ENCODE peak calls at places on chromosomes 16 and 17, in four cellular contexts. G is NCI-H1092 treated with DMSO at 0.1 percent for 48 hours, X is SJCRH30, Q is GM23338. P is an unnamed sample.

GRCh38 chr17:57035971-57036481 is 49.0 kb upstream of the AKAP1 start:
- DNase-seq in G (peak), Q (no peak), X (no peak), P (peak)

GRCh38 chr16:705748-706188 is at the start of gene FBXL16:
- DNase-seq in X (peak), G (peak), Q (peak), P (peak)

GRCh38 chr17:40419559-40420331 is 2.0 kb upstream of the TOP2A start:
- DNase-seq in Q (no peak), X (peak), G (no peak), P (peak)

GRCh38 chr17:83149761-83150251 is 70.4 kb downstream of the METRNL start:
- DNase-seq in G (no peak), Q (no peak), X (no peak), P (no peak)

GRCh38 chr17:15354256-15354655 is 12.9 kb upstream of the TEKT3 start:
- DNase-seq in X (no peak), Q (no peak), G (no peak), P (no peak)

GRCh38 chr16:86528061-86528929 is 18.0 kb downstream of the FOXF1 start:
- DNase-seq in X (no peak), G (no peak), Q (no peak), P (no peak)

GRCh38 chr16:16008666-16009065 is 59.2 kb downstream of the ABCC1 start:
- DNase-seq in X (no peak), G (no peak), Q (no peak), P (no peak)

GRCh38 chr16:3793161-3793576 is 75.8 kb upstream of the TRAP1 start:
- DNase-seq in G (no peak), X (no peak), Q (peak), P (no peak)

GRCh38 chr16:85663891-85664321 is 24.8 kb downstream of the GINS2 start:
- DNase-seq in G (peak), X (peak), Q (no peak), P (no peak)

GRCh38 chr17:10262451-10262850 is 64.0 kb upstream of the GAS7 start:
- DNase-seq in X (no peak), Q (no peak), G (no peak), P (no peak)

GRCh38 chr17:4597975-4598374 is 13.6 kb downstream of the SMTNL2 start:
- DNase-seq in Q (no peak), G (no peak), X (no peak), P (no peak)

GRCh38 chr17:16453493-16453851 is 38.1 kb downstream of the TRPV2 start:
- DNase-seq in X (no peak), G (no peak), Q (no peak), P (no peak)

GRCh38 chr16:88375236-88376052 is 7.3 kb upstream of the ZNF469 start:
- DNase-seq in Q (no peak), X (no peak), G (no peak), P (no peak)

GRCh38 chr16:17312100-17312732 is 158.5 kb downstream of the XYLT1 start:
- DNase-seq in G (no peak), X (no peak), Q (no peak), P (no peak)

GRCh38 chr16:9297437-9298113 is 206.1 kb downstream of the HAPSTR1 start:
- DNase-seq in G (no peak), X (peak), Q (peak), P (no peak)

GRCh38 chr17:80753946-80754345 is 209.3 kb downstream of the RPTOR start:
- DNase-seq in X (no peak), Q (no peak), G (no peak), P (no peak)

GRCh38 chr17:27263386-27263785 is 30.5 kb upstream of the WSB1 start:
- DNase-seq in Q (no peak), X (no peak), G (no peak), P (no peak)

GRCh38 chr16:53509906-53510703 is 7.1 kb upstream of the AKTIP start:
- DNase-seq in Q (peak), G (peak), X (peak), P (peak)

GRCh38 chr17:62627904-62628603 is 584 bp downstream of the MRC2 start:
- DNase-seq in Q (peak), X (peak), G (no peak), P (no peak)

GRCh38 chr16:85380905-85381737 is 232.0 kb upstream of the GSE1 start:
- DNase-seq in Q (no peak), G (no peak), X (no peak), P (no peak)

P was measured in NCI-H345.